ENCODE peak calls at places on chromosomes 3 and 15, in eight cellular contexts. K is neural progenitor cell; H is right cardiac atrium; V is CD8-positive, alpha-beta T cell; D is dorsolateral prefrontal cortex; L is fibroblast of lung; Q is NT2/D1; Z is heart left ventricle. F is an unnamed sample.

GRCh38 chr3:108127301-108127988 is 36.6 kb upstream of the CD47 start:
- DNase-seq in K (peak; percentile 5), H (no peak), V (peak; percentile 61), D (no peak), L (no peak), Q (no peak), Z (no peak), F (no peak)

GRCh38 chr15:58299311-58299850 is 132.4 kb upstream of the LIPC start:
- DNase-seq in K (no peak), H (peak; percentile 57), V (no peak), D (no peak), L (peak; percentile 88), Q (no peak), Z (no peak), F (no peak)

GRCh38 chr3:144229237-144229830 is 257.7 kb downstream of the DIPK2A start:
- DNase-seq in K (no peak), H (no peak), V (no peak), D (no peak), L (no peak), Q (no peak), Z (no peak), F (peak; percentile 65)

GRCh38 chr15:79478108-79478507 is 46.0 kb downstream of the MINAR1 start:
- DNase-seq in K (no peak), H (no peak), V (no peak), D (no peak), L (no peak), Q (no peak), Z (no peak), F (no peak)

GRCh38 chr3:173371848-173372487 is 25.6 kb upstream of the NLGN1 start:
- DNase-seq in K (peak; percentile 33), H (peak; percentile 16), V (no peak), D (peak; percentile 47), L (peak; percentile 30), Q (no peak), Z (no peak), F (peak; percentile 30)

GRCh38 chr3:106120334-106120733 is 251.5 kb upstream of the CBLB start:
- DNase-seq in K (no peak), H (no peak), V (no peak), D (no peak), L (peak; percentile 76), Q (no peak), Z (no peak), F (no peak)

GRCh38 chr3:13072239-13073041 is 789 bp downstream of the IQSEC1 start:
- DNase-seq in K (peak; percentile 16), H (peak; percentile 56), V (no peak), D (peak; percentile 76), L (peak; percentile 23), Q (no peak), Z (peak; percentile 77), F (peak; percentile 20)

GRCh38 chr3:161991901-161992300 is 495.3 kb downstream of the OTOL1 start:
- DNase-seq in K (no peak), H (no peak), V (no peak), D (no peak), L (no peak), Q (no peak), Z (no peak), F (no peak)

GRCh38 chr3:13882876-13883275 is 3.0 kb upstream of the WNT7A start:
- DNase-seq in K (no peak), H (no peak), V (no peak), D (no peak), L (no peak), Q (no peak), Z (no peak), F (no peak)

GRCh38 chr3:32630266-32630665 is 54.7 kb upstream of the CNOT10 start:
- DNase-seq in K (no peak), H (no peak), V (no peak), D (no peak), L (no peak), Q (no peak), Z (no peak), F (no peak)

GRCh38 chr3:59764131-59764530 is 714.3 kb upstream of the CFAP20DC start:
- DNase-seq in K (no peak), H (no peak), V (no peak), D (no peak), L (peak; percentile 39), Q (no peak), Z (no peak), F (peak; percentile 74)

GRCh38 chr3:80232760-80233159 is 465.0 kb upstream of the ROBO1 start:
- DNase-seq in K (no peak), H (peak; percentile 22), V (no peak), D (no peak), L (peak; percentile 96), Q (peak; percentile 11), Z (no peak), F (peak; percentile 12)

GRCh38 chr15:63277893-63278505 is 594 bp downstream of the APH1B start:
- DNase-seq in K (peak; percentile 5), H (no peak), V (no peak), D (no peak), L (no peak), Q (no peak), Z (no peak), F (no peak)

GRCh38 chr15:86701259-86701963 is 621.7 kb downstream of the AGBL1 start:
- DNase-seq in K (no peak), H (no peak), V (no peak), D (no peak), L (no peak), Q (no peak), Z (no peak), F (no peak)

GRCh38 chr15:35305031-35305555 is 220.0 kb upstream of the NANOGP8 start:
- DNase-seq in K (no peak), H (no peak), V (no peak), D (no peak), L (peak; percentile 57), Q (no peak), Z (no peak), F (no peak)

GRCh38 chr3:195001961-195002861 is 268.7 kb downstream of the XXYLT1 start:
- DNase-seq in K (peak; percentile 75), H (peak; percentile 41), V (no peak), D (no peak), L (peak; percentile 30), Q (peak; percentile 40), Z (peak; percentile 83), F (peak; percentile 47)

GRCh38 chr15:42523331-42523730 is 25.3 kb downstream of the LRRC57 start:
- DNase-seq in K (no peak), H (no peak), V (no peak), D (no peak), L (no peak), Q (no peak), Z (no peak), F (no peak)

GRCh38 chr3:4501991-4502390 is 8.8 kb downstream of the ITPR1 start:
- DNase-seq in K (no peak), H (no peak), V (no peak), D (no peak), L (no peak), Q (no peak), Z (no peak), F (no peak)

GRCh38 chr3:94647131-94647530 is 584.3 kb downstream of the NSUN3 start:
- DNase-seq in K (no peak), H (no peak), V (no peak), D (no peak), L (peak; percentile 46), Q (no peak), Z (peak; percentile 28), F (peak; percentile 71)

GRCh38 chr15:58447244-58448010 is 15.6 kb downstream of the LIPC start:
- DNase-seq in K (no peak), H (no peak), V (no peak), D (no peak), L (peak; percentile 96), Q (no peak), Z (no peak), F (peak; percentile 55)

GRCh38 chr15:68045289-68046265 is 8.5 kb upstream of the PIAS1 start:
- DNase-seq in K (no peak), H (no peak), V (no peak), D (no peak), L (no peak), Q (no peak), Z (no peak), F (no peak)

DNA sequence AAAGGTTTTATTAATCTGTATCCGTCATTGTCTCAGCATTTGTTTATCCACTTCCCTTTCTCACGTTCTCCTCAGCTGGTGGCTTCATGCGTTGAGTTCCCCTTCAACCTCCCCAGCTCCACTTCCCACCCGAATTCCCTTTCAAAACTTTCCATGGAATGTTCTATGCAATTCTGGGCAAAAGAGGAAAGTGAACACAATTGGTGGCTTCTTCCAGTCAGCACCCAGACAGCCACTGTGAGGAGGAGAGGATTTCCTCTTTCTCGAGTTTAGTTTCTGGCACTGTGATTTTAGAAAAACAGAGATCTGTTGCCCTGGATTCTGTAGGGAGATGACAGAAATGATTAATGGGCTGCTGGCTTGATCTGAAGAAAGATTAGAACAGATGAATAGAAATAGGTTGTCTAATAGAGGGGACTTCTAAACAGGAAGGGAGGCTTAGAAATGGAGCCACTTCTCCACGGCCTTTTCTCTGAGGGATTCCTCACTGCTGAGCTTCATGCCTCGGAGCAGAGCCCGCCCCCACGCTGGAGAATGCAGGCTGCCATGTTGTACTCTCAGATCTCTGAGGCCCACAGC is 172.0 kb downstream of the MCTP2 start:
- DNase-seq in K (no peak), H (no peak), V (no peak), D (no peak), L (peak; percentile 4), Q (no peak), Z (no peak), F (no peak)
- H3K27me3 ChIP-seq in K (no peaks in the 10 kb centered on the region), H (no peaks in the 10 kb centered on the region), V (no peaks in the 10 kb centered on the region), D (no peaks in the 10 kb centered on the region), L (no peaks in the 10 kb centered on the region), Q (no peaks in the 10 kb centered on the region), Z (no peaks in the 10 kb centered on the region), F (no peaks in the 10 kb centered on the region)

GRCh38 chr3:122414391-122414790 is 1.5 kb downstream of the WDR5B start:
- DNase-seq in K (no peak), H (no peak), V (no peak), D (no peak), L (no peak), Q (no peak), Z (no peak), F (no peak)
- H3K4me3 ChIP-seq in K (peak overlapping the region; percentile 89), H (no peak overlapping the region), V (no peak overlapping the region), D (no peak overlapping the region), L (no peak overlapping the region), Q (no peak overlapping the region), Z (no peak overlapping the region), F (no peak overlapping the region)

GRCh38 chr15:93178371-93178770 is 89.4 kb upstream of the RGMA start:
- DNase-seq in K (no peak), H (no peak), V (no peak), D (no peak), L (no peak), Q (no peak), Z (no peak), F (no peak)
- H3K27me3 ChIP-seq in K (no peaks in the 10 kb centered on the region), H (no peaks in the 10 kb centered on the region), V (no peaks in the 10 kb centered on the region), D (no peaks in the 10 kb centered on the region), L (no peaks in the 10 kb centered on the region), Q (peaks cover 20% of the 10 kb centered on the region), Z (no peaks in the 10 kb centered on the region), F (no peaks in the 10 kb centered on the region)

DNA sequence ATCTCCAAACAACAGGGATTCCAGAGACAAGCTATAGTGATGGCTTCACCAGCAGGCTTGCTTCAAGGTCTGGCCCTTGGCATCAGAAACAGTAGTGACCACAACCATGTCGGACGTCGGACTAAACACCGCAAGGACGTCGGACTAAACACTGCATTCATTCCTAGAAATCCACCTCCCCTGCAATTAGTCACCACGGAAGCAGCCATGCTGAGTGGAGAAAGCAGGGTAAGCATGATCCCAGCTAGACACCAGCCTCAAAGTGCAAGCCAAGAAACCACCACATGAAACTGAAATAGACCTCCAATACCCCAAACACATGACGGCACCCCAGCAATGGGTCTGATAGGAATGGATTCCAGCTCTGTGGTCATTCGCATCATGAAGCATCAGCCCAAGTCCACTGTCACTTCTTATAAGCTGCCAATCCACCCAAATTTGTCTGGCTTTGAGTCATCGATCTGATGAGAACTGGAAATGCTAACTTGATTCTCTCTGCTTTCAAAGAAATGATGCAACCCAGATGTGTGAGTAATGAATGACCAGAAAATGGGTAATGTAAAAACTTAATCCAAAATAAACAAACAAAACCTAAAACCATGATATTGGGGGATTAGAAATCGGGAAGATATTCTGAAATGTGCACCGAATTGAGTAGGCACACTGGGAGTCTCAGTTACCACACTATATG is 348.3 kb upstream of the TMCO5A start:
- DNase-seq in K (no peak), H (no peak), V (no peak), D (no peak), L (peak; percentile 93), Q (no peak), Z (no peak), F (peak; percentile 42)
- H3K4me3 ChIP-seq in K (no peak overlapping the region), H (no peak overlapping the region), V (no peak overlapping the region), D (no peak overlapping the region), L (no peak overlapping the region), Q (no peak overlapping the region), Z (no peak overlapping the region), F (no peak overlapping the region)